ENCODE peak calls at places on chromosomes 12 and 14, in four cellular contexts. O is GM12878, X is astrocyte of the cerebellum, Q is HepG2. S is an unnamed sample.

GRCh38 chr14:80152166-80152565 is 59.1 kb downstream of the DIO2 start:
- DNase-seq in O (no peak), Q (no peak), X (no peak), S (no peak)

GRCh38 chr12:96986883-96987523 is 79.9 kb downstream of the NEDD1 start:
- DNase-seq in X (peak), Q (peak), O (no peak), S (no peak)

GRCh38 chr12:95543305-95543704 is 8.0 kb downstream of the USP44 start:
- DNase-seq in O (no peak), Q (no peak), X (no peak), S (no peak)

GRCh38 chr14:72904840-72905561 is 11.1 kb upstream of the DPF3 start:
- DNase-seq in X (peak), O (no peak), Q (peak), S (no peak)

GRCh38 chr12:46546634-46547273 is 174.2 kb upstream of the SLC38A2 start:
- DNase-seq in X (no peak), O (peak), Q (no peak), S (no peak)

GRCh38 chr12:9919443-9919842 is 12.7 kb downstream of the CLEC2A start:
- DNase-seq in Q (no peak), O (no peak), X (no peak), S (no peak)

GRCh38 chr12:114529956-114530355 is 124.0 kb upstream of the TBX5 start:
- DNase-seq in O (no peak), X (no peak), Q (no peak), S (no peak)

GRCh38 chr12:90111646-90112565 is 403.3 kb upstream of the ATP2B1 start:
- DNase-seq in O (no peak), Q (no peak), X (no peak), S (no peak)

GRCh38 chr12:104579716-104580495 is 123.2 kb downstream of the CHST11 start:
- DNase-seq in O (peak), Q (no peak), X (no peak), S (no peak)

GRCh38 chr14:92546347-92547053 is 32.9 kb downstream of the RIN3 start:
- DNase-seq in Q (no peak), X (no peak), O (no peak), S (peak)

GRCh38 chr14:64158608-64159007 is 135.6 kb downstream of the ESR2 start:
- DNase-seq in O (no peak), X (no peak), Q (no peak), S (no peak)

DNA sequence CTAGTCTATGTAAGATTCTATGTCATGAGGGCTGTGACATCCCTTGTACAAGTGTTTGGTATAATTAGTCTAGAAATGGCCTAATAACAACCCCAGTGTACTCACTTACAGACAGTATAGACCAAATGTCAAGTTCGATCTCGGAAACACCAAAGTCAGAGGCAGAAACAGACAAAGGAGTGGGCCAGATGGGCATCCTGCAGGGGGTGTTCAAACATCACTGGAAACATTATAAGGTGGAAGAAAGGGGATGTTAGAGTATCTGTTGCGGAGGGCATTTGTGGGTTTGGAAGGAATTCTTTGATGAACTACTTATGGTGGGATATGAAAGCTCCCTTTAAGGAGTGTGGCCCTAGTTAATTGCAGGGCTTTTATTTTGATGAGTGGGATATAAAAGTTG is 134.6 kb downstream of the ESR2 start:
- DNase-seq in Q (no peak), X (no peak), O (no peak), S (no peak)
- TF ChIP-seq CTCF in Q (no peak), X (no peak), O (peak), S (no peak)

DNA sequence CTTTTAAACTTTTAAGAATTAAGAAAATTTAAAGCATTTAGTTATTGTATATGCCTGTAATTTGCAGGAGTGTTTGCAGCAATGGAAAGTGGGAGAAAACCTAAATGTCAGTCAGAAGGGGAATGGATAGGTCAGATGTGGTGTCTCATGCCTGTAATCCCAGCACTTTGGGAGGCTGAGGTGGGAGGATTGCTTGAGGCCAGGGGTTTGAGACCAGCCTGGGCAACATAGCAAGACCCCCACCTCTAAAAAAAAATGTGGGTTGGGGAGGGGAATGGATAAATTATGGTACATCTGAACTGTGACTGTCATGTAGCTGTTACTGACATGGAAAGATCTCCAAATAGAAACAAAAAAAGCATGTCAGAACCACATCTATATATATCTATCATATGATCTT is 2.1 kb downstream of the MRPL42 start:
- DNase-seq in Q (no peak), X (no peak), O (no peak), S (no peak)
- H3K4me3 ChIP-seq in Q (no peak), X (no peak), O (no peak), S (peak)

GRCh38 chr12:110768960-110769359 is 26.3 kb upstream of the PPP1CC start:
- DNase-seq in O (no peak), X (no peak), Q (no peak), S (no peak)
- TF ChIP-seq CTCF in O (no peak), X (no peak), Q (no peak), S (no peak)

GRCh38 chr14:60736494-60736893 is 1.9 kb downstream of the MNAT1 start:
- DNase-seq in X (peak), Q (peak), O (no peak), S (no peak)
- H3K4me3 ChIP-seq in X (peak), Q (peak), O (no peak), S (peak)

DNA sequence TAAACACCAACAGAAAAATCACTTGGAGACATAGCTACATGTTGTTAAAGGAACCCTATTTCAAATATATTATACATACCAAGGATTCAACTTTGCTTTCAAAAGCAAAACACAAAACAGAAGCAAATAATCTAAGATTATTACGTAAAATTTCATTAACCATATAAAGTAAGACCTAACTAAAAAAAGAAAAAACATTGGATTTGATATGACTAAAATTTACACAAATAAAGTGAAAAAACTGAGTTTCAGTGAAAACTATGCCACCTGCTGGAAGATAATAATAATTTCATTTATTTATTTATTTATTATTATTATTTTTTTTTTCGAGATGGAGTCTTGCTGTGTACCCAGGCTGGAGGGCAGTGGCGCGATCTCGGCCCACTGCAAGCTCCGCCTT is 45.2 kb downstream of the WDHD1 start:
- DNase-seq in O (no peak), Q (no peak), X (peak), S (no peak)
- TF ChIP-seq CTCF in O (no peak), Q (no peak), X (no peak), S (no peak)

GRCh38 chr12:53472183-53472582 is 20.3 kb downstream of the PCBP2 start:
- DNase-seq in Q (no peak), O (no peak), X (no peak), S (no peak)
- H3K4me3 ChIP-seq in Q (no peak), O (no peak), X (no peak), S (no peak)

DNA sequence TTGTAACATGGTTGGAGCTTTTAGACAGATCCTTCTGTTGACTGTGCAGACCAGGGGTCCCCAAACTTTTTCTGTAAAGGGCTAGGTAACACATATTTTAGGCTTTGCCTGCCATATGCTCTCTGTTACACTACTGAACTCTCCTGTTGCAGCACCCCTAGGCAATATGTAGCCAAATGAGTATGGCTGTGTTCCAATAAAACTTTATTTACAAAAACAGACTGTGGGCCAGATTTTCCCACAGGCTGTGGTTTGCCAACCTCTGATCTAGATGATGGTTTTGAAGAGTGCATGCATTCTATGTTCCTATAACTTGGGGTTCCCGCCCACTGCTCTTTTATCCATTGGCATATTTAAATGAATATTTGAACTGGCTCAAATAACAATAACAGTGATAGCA is 180.3 kb upstream of the VASH1 start:
- DNase-seq in Q (no peak), X (no peak), O (no peak), S (no peak)
- TF ChIP-seq CTCF in Q (no peak), X (no peak), O (no peak), S (no peak)

DNA sequence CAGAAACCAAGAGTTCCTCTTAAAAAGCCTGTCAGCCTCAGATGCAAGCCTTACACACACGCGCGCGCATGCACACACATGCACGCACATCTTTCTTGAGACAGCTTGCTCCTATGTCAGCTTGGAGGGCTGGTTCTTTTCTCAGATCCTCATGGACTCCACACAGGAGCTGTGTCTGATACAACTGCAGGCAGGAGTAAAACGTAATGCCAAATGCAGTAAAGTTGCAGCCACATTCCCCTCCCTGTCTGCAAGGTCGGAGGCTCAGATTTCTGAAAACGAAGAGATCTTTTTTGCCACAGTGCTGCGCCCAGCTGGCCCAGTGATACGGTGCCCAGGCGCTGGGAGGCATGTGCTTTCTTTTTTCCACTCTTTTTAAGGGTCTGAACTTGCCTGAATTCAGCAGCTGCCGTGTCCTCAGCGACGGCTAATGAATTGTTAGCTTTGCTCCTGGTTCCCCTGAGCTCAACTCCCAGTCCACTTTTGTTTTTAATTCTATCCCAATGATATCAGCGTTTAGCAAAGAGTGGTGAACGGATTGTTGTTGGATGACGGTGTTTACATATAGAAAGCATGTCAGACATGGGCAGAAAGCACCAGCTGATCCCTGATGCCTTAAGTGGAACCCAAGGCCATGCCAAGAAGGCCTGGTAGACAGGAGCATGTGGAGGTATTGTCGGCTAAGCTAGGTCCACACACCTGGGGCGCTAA is 72.9 kb upstream of the FOXN3 start:
- DNase-seq in X (no peak), O (no peak), Q (no peak), S (no peak)
- H3K4me3 ChIP-seq in X (no peak), O (no peak), Q (no peak), S (peak)

DNA sequence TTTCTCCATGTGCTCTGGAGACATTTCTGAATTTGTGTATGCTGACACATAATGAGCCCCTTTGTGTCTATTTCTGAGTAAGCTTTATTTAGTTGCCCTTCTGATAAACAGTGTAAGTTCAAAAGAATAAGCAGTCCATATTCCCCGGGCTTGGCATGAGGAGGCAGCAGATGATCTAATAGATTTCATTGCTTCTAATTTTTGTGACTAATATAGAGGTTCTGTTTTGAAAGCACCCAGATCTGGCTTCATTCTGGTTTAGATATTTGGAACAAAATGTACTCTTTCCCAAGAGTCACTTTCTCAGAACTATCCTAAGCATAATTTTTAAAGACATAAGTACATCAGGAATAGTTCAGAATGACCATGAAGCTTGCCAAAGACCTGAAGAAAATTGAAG is 290.9 kb downstream of the BTG1 start:
- DNase-seq in X (no peak), O (no peak), Q (no peak), S (no peak)
- TF ChIP-seq CTCF in X (no peak), O (no peak), Q (no peak), S (no peak)

S was measured in HFF-Myc.